ENCODE peak calls at places on chromosomes 6 and 20, in seven cellular contexts. U, W, F, Z, T, K and Q are unnamed samples.

GRCh38 chr6:31559958-31560696 is 12.0 kb upstream of the LTA start:
- DNase-seq in U (no peak), W (no peak), F (peak; percentile 88), Z (no peak), T (no peak), K (peak; percentile 70), Q (peak; percentile 59)

GRCh38 chr20:49515588-49515987 is 33.1 kb upstream of the KCNB1 start:
- DNase-seq in U (no peak), W (no peak), F (no peak), Z (no peak), T (no peak), K (no peak), Q (no peak)

GRCh38 chr6:71197770-71198169 is 90.8 kb upstream of the OGFRL1 start:
- DNase-seq in U (no peak), W (no peak), F (no peak), Z (no peak), T (no peak), K (no peak), Q (no peak)

GRCh38 chr6:42889815-42890214 is 10.4 kb downstream of the RPL7L1 start:
- DNase-seq in U (no peak), W (no peak), F (no peak), Z (no peak), T (no peak), K (no peak), Q (no peak)

GRCh38 chr6:148869589-148869988 is 122.8 kb downstream of the UST start:
- DNase-seq in U (no peak), W (no peak), F (no peak), Z (no peak), T (no peak), K (no peak), Q (no peak)

GRCh38 chr6:144728804-144729203 is 443.7 kb downstream of the UTRN start:
- DNase-seq in U (no peak), W (no peak), F (no peak), Z (no peak), T (no peak), K (no peak), Q (no peak)

GRCh38 chr20:2866236-2866635 is 7.0 kb upstream of the PTPRA start:
- DNase-seq in U (no peak), W (no peak), F (no peak), Z (no peak), T (no peak), K (no peak), Q (no peak)

GRCh38 chr6:68911811-68912210 is 276.7 kb downstream of the ADGRB3 start:
- DNase-seq in U (no peak), W (no peak), F (no peak), Z (no peak), T (no peak), K (no peak), Q (no peak)

DNA sequence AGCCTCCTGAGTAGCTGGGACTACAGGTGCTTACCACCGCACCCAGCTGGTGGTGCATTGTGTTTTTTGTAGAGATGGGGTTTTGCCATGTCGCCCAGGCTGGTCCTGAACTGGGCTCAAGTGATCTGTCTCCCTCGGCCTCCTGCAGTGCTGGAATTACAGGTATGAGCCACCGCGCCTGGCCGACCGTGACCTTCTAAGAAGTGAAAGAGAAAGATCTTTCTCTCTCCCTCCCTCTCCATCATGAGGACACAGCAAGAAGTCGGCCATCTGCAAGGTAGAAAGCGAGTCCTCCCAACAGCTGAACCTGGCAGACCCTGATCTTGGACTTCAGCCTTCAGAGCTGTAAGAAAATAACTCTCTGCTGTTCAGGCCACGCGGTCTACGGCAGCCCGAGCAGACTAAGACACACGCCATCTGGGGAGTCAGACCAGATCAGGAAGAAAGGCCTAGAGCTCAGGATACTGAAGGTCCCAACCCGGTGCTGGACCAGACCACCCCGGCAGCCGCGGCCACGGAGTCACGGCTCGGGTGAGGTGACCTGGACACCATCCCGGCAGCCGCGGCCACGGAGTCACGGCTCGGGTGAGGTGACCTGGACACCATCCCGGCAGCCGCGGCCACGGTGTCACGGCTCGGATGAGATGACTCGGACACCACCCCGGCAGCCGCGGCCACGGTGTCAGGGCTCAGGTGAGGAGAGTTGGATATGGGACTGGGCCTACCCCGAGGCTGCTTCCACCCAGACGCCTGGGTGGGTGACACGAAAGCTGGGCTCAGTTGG is 9.6 kb downstream of the GMEB2 start:
- DNase-seq in U (no peak), W (no peak), F (no peak), Z (no peak), T (no peak), K (no peak), Q (no peak)
- TF ChIP-seq POLR2AphosphoS5 in U (no peak), W (no peak), F (no peak), Z (no peak), T (no peak), K (no peak), Q (no peak)

GRCh38 chr6:154096316-154096715 is 57.3 kb downstream of the OPRM1 start:
- DNase-seq in U (no peak), W (no peak), F (no peak), Z (no peak), T (no peak), K (no peak), Q (no peak)
- TF ChIP-seq TAF1 in U (no peak), W (no peak), F (no peak), Z (no peak), T (no peak), K (no peak), Q (no peak)

GRCh38 chr6:111198841-111199240 is 111.5 kb downstream of the SLC16A10 start:
- DNase-seq in U (no peak), W (no peak), F (no peak), Z (no peak), T (no peak), K (no peak), Q (no peak)
- TF ChIP-seq POLR2AphosphoS5 in U (no peak), W (no peak), F (no peak), Z (no peak), T (no peak), K (no peak), Q (no peak)

DNA sequence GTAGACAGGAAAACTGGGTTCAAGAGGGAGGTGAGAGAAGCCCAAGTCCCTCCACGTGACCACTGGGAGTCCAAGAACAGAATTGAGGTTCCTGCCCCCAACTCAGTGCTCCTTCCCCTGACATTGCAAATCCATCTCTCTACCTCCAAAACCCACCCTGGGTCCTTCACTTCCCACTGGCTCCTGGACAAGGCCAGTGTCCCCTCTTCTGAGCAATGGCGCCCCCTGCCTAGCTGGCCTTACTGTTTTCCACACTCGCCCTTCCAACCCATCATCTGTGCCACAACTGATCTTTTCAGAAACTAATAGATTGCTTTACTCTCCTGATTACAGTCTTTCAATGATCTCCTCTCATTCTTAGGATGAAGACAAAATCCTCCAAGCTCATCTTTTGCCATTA is 200.3 kb downstream of the ANKRD60 start:
- DNase-seq in U (no peak), W (no peak), F (no peak), Z (peak; percentile 76), T (no peak), K (no peak), Q (no peak)
- TF ChIP-seq TAF1 in U (no peak), W (no peak), F (no peak), Z (no peak), T (no peak), K (no peak), Q (no peak)

GRCh38 chr6:2381872-2382661 is 136.7 kb upstream of the GMDS start:
- DNase-seq in U (no peak), W (no peak), F (no peak), Z (no peak), T (no peak), K (no peak), Q (no peak)
- TF ChIP-seq POLR2AphosphoS5 in U (no peak), W (no peak), F (no peak), Z (no peak), T (no peak), K (no peak), Q (no peak)

DNA sequence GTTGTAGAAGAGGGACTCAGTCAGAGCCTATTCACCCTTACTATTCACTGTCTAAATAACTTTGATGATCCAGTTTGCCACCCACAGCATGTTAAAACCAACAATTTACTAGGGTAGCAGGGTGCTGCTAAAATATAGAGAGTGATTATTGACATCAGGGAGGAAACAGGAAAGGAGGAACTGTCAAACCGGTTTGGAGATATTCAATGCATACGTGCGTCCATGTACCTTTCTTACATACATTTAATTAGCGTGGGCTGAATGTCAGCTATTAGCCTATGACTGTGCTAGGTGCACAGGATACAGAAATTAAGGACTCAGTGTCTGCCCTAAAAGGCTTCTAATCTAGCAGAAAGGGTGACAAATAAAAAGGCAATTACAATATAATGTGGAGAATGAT is 57.2 kb downstream of the IL20RA start:
- DNase-seq in U (no peak), W (no peak), F (no peak), Z (no peak), T (no peak), K (no peak), Q (no peak)
- TF ChIP-seq TAF1 in U (no peak), W (no peak), F (no peak), Z (no peak), T (no peak), K (no peak), Q (no peak)